ENCODE peak calls at places on chromosomes 5 and 9, in four cellular contexts. One of them, this sample, is unnamed.

GRCh38 chr9:37025381-37026084 is 8.5 kb downstream of the PAX5 start:
- DNase-seq in PC-3: no peak
- DNase-seq in neural progenitor cell: peak; percentile 57
- DNase-seq in PC-9: no peak
- DNase-seq in this sample: no peak

GRCh38 chr5:157912621-157913325 is 53.8 kb upstream of the CLINT1 start:
- DNase-seq in PC-3: peak; percentile 44
- DNase-seq in neural progenitor cell: peak; percentile 42
- DNase-seq in PC-9: peak; percentile 58
- DNase-seq in this sample: no peak

GRCh38 chr5:100900142-100900795 is 2.8 kb downstream of the ST8SIA4 start:
- DNase-seq in PC-3: peak; percentile 53
- DNase-seq in neural progenitor cell: peak; percentile 44
- DNase-seq in PC-9: peak; percentile 13
- DNase-seq in this sample: no peak

GRCh38 chr5:16225927-16226326 is 46.3 kb upstream of the MARCHF11 start:
- DNase-seq in PC-3: no peak
- DNase-seq in neural progenitor cell: no peak
- DNase-seq in PC-9: no peak
- DNase-seq in this sample: no peak

GRCh38 chr5:147017191-147017590 is 138.6 kb upstream of the PPP2R2B start:
- DNase-seq in PC-3: no peak
- DNase-seq in neural progenitor cell: no peak
- DNase-seq in PC-9: no peak
- DNase-seq in this sample: no peak

GRCh38 chr5:65721775-65722574 is at the start of the genes NLN and SGTB:
- DNase-seq in PC-3: peak; percentile 55
- DNase-seq in neural progenitor cell: peak; percentile 92
- DNase-seq in PC-9: peak; percentile 86
- DNase-seq in this sample: no peak

GRCh38 chr5:31680528-31680927 is 41.6 kb downstream of the PDZD2 start:
- DNase-seq in PC-3: no peak
- DNase-seq in neural progenitor cell: no peak
- DNase-seq in PC-9: no peak
- DNase-seq in this sample: no peak

GRCh38 chr5:154648706-154649105 is 106.5 kb upstream of the LARP1 start:
- DNase-seq in PC-3: no peak
- DNase-seq in neural progenitor cell: no peak
- DNase-seq in PC-9: no peak
- DNase-seq in this sample: no peak

GRCh38 chr9:133945977-133946753 is 46.0 kb downstream of the VAV2 start:
- DNase-seq in PC-3: no peak
- DNase-seq in neural progenitor cell: no peak
- DNase-seq in PC-9: no peak
- DNase-seq in this sample: no peak

GRCh38 chr9:22208846-22209585 is 199.9 kb upstream of the CDKN2B start:
- DNase-seq in PC-3: peak; percentile 8
- DNase-seq in neural progenitor cell: no peak
- DNase-seq in PC-9: no peak
- DNase-seq in this sample: no peak

GRCh38 chr9:3903906-3904305 is 378.1 kb upstream of the RFX3 start:
- DNase-seq in PC-3: no peak
- DNase-seq in neural progenitor cell: no peak
- DNase-seq in PC-9: no peak
- DNase-seq in this sample: no peak

GRCh38 chr9:108991479-108991878 is 21.8 kb downstream of the CTNNAL1 start:
- DNase-seq in PC-3: peak; percentile 31
- DNase-seq in neural progenitor cell: no peak
- DNase-seq in PC-9: no peak
- DNase-seq in this sample: no peak

GRCh38 chr5:40033411-40033810 is 608.6 kb upstream of the DAB2 start:
- DNase-seq in PC-3: no peak
- DNase-seq in neural progenitor cell: no peak
- DNase-seq in PC-9: no peak
- DNase-seq in this sample: no peak

GRCh38 chr5:55308254-55308836 is 556 bp downstream of the MTREX start:
- DNase-seq in PC-3: no peak
- DNase-seq in neural progenitor cell: no peak
- DNase-seq in PC-9: no peak
- DNase-seq in this sample: no peak

GRCh38 chr5:9173281-9174048 is 372.4 kb downstream of the SEMA5A start:
- DNase-seq in PC-3: peak; percentile 29
- DNase-seq in neural progenitor cell: no peak
- DNase-seq in PC-9: no peak
- DNase-seq in this sample: peak; percentile 67

GRCh38 chr9:131474711-131475110 is 28.0 kb upstream of the POMT1 start:
- DNase-seq in PC-3: no peak
- DNase-seq in neural progenitor cell: no peak
- DNase-seq in PC-9: no peak
- DNase-seq in this sample: no peak

GRCh38 chr5:10863763-10864383 is 102.8 kb upstream of the DAP start:
- DNase-seq in PC-3: peak; percentile 88
- DNase-seq in neural progenitor cell: peak; percentile 65
- DNase-seq in PC-9: peak; percentile 62
- DNase-seq in this sample: no peak

GRCh38 chr5:179805529-179806249 is 977 bp downstream of the MGAT4B start:
- DNase-seq in PC-3: no peak
- DNase-seq in neural progenitor cell: peak; percentile 61
- DNase-seq in PC-9: peak; percentile 41
- DNase-seq in this sample: no peak

GRCh38 chr9:114396558-114397218 is 8.9 kb upstream of the AKNA start:
- DNase-seq in PC-3: no peak
- DNase-seq in neural progenitor cell: peak; percentile 54
- DNase-seq in PC-9: no peak
- DNase-seq in this sample: no peak
- H3K4me2 ChIP-seq in PC-3: peak overlapping the region; percentile 95
- H3K4me2 ChIP-seq in neural progenitor cell: peak overlapping the region; percentile 80
- H3K4me2 ChIP-seq in PC-9: peak overlapping the region; percentile 78
- H3K4me2 ChIP-seq in this sample: no peak overlapping the region

GRCh38 chr9:118483677-118484076 is 779.5 kb downstream of the TLR4 start:
- DNase-seq in PC-3: no peak
- DNase-seq in neural progenitor cell: peak; percentile 4
- DNase-seq in PC-9: no peak
- DNase-seq in this sample: no peak
- H3K4me2 ChIP-seq in PC-3: no peak overlapping the region
- H3K4me2 ChIP-seq in neural progenitor cell: no peak overlapping the region
- H3K4me2 ChIP-seq in PC-9: no peak overlapping the region
- H3K4me2 ChIP-seq in this sample: no peak overlapping the region

DNA sequence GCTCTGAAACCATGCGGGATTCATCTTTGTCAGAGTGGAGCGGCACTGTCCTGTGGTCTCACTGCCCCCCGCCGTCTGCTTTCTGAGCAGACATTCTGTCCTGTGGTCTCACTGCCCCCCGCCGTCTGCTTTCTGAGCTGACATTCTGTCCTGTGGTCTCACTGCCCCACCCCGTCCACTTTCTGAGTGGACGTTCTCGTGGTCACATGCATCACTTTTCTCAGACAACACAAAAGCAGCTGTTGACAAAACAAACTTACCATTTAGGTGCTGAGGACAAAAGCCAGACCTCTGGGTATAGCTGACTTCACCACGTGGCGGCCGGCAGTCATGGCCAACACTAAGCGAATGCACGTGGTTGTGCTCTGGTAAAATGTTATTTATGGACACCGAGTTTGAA is 2.8 kb downstream of the LRRC14B start:
- DNase-seq in PC-3: no peak
- DNase-seq in neural progenitor cell: no peak
- DNase-seq in PC-9: no peak
- DNase-seq in this sample: no peak
- H3K4me2 ChIP-seq in PC-3: no peak overlapping the region
- H3K4me2 ChIP-seq in neural progenitor cell: no peak overlapping the region
- H3K4me2 ChIP-seq in PC-9: no peak overlapping the region
- H3K4me2 ChIP-seq in this sample: no peak overlapping the region

GRCh38 chr9:121204611-121205010 is 2.9 kb upstream of the RAB14 start:
- DNase-seq in PC-3: no peak
- DNase-seq in neural progenitor cell: no peak
- DNase-seq in PC-9: no peak
- DNase-seq in this sample: no peak

GRCh38 chr9:121201738-121202533 is at the start of gene RAB14:
- DNase-seq in PC-3: peak; percentile 95
- DNase-seq in neural progenitor cell: peak; percentile 99
- DNase-seq in PC-9: peak; percentile 100
- DNase-seq in this sample: peak; percentile 85

GRCh38 chr9:121201045-121201737 is 478 bp downstream of the RAB14 start:
- DNase-seq in PC-3: no peak
- DNase-seq in neural progenitor cell: peak; percentile 75
- DNase-seq in PC-9: peak; percentile 60
- DNase-seq in this sample: no peak

GRCh38 chr9:121206516-121207370 is 5.1 kb upstream of the RAB14 start:
- DNase-seq in PC-3: no peak
- DNase-seq in neural progenitor cell: no peak
- DNase-seq in PC-9: no peak
- DNase-seq in this sample: no peak

GRCh38 chr9:121204121-121204520 is 2.5 kb upstream of the RAB14 start:
- DNase-seq in PC-3: no peak
- DNase-seq in neural progenitor cell: no peak
- DNase-seq in PC-9: no peak
- DNase-seq in this sample: no peak
- H3K4me2 ChIP-seq in PC-3: no peak overlapping the region
- H3K4me2 ChIP-seq in neural progenitor cell: no peak overlapping the region
- H3K4me2 ChIP-seq in PC-9: no peak overlapping the region
- H3K4me2 ChIP-seq in this sample: no peak overlapping the region

DNA sequence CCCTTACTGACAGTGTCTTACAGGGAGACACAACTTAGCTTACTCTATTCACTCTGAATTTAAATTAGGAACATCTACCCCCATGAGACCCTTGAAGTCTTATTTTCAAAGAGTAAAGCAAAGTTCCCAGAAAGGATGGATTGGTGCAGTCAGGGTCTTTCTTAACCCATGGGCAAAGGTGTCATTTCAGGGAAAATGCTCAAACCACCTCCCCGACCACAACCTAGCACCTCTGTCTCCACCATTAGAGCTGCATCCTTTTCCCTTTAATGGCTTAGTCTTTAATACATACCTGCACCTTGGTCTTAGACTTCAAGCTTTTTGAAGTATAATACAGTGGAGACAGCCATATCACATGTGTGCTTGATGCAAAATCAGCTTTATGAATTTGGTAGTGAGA is 5.1 kb downstream of the LCP2 start:
- DNase-seq in PC-3: no peak
- DNase-seq in neural progenitor cell: no peak
- DNase-seq in PC-9: no peak
- DNase-seq in this sample: no peak
- H3K4me2 ChIP-seq in PC-3: no peak overlapping the region
- H3K4me2 ChIP-seq in neural progenitor cell: no peak overlapping the region
- H3K4me2 ChIP-seq in PC-9: no peak overlapping the region
- H3K4me2 ChIP-seq in this sample: no peak overlapping the region

DNA sequence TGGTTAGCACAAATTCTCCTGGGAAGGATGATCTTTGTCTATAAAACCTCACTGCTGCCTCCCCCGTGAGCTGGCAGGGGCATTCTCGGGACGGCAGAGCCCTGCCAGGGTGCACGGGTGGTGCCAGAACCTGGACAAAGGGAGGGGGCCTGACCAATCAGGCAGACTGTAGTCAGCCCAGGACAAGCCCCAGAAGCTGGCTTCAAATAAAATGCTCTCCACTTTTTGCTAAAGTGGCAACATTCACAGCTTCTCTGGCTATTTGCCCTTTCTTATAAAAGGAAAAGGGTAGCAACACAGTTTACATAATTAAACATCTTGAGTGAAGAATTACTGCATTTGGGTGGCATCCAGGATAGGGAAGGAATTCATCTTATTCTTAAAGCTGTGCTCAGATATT is 14.4 kb downstream of the IL9 start:
- DNase-seq in PC-3: no peak
- DNase-seq in neural progenitor cell: no peak
- DNase-seq in PC-9: no peak
- DNase-seq in this sample: no peak
- H3K4me2 ChIP-seq in PC-3: peak overlapping the region; percentile 39
- H3K4me2 ChIP-seq in neural progenitor cell: no peak overlapping the region
- H3K4me2 ChIP-seq in PC-9: peak overlapping the region; percentile 48
- H3K4me2 ChIP-seq in this sample: no peak overlapping the region

GRCh38 chr9:114157516-114158176 is 2.3 kb downstream of the COL27A1 start:
- DNase-seq in PC-3: no peak
- DNase-seq in neural progenitor cell: no peak
- DNase-seq in PC-9: no peak
- DNase-seq in this sample: no peak
- H3K4me2 ChIP-seq in PC-3: no peak overlapping the region
- H3K4me2 ChIP-seq in neural progenitor cell: no peak overlapping the region
- H3K4me2 ChIP-seq in PC-9: no peak overlapping the region
- H3K4me2 ChIP-seq in this sample: peak overlapping the region; percentile 93

GRCh38 chr5:72114629-72115028 is 7.4 kb downstream of the MAP1B start:
- DNase-seq in PC-3: no peak
- DNase-seq in neural progenitor cell: no peak
- DNase-seq in PC-9: no peak
- DNase-seq in this sample: no peak
- H3K4me2 ChIP-seq in PC-3: no peak overlapping the region
- H3K4me2 ChIP-seq in neural progenitor cell: no peak overlapping the region
- H3K4me2 ChIP-seq in PC-9: no peak overlapping the region
- H3K4me2 ChIP-seq in this sample: no peak overlapping the region

GRCh38 chr5:4196744-4197646 is 601.4 kb downstream of the IRX1 start:
- DNase-seq in PC-3: no peak
- DNase-seq in neural progenitor cell: peak; percentile 37
- DNase-seq in PC-9: no peak
- DNase-seq in this sample: no peak
- H3K4me2 ChIP-seq in PC-3: no peak overlapping the region
- H3K4me2 ChIP-seq in neural progenitor cell: peak overlapping the region; percentile 22
- H3K4me2 ChIP-seq in PC-9: no peak overlapping the region
- H3K4me2 ChIP-seq in this sample: no peak overlapping the region

GRCh38 chr5:60829490-60830266 is 14.4 kb downstream of the ELOVL7 start:
- DNase-seq in PC-3: no peak
- DNase-seq in neural progenitor cell: no peak
- DNase-seq in PC-9: no peak
- DNase-seq in this sample: no peak
- H3K4me2 ChIP-seq in PC-3: no peak overlapping the region
- H3K4me2 ChIP-seq in neural progenitor cell: no peak overlapping the region
- H3K4me2 ChIP-seq in PC-9: no peak overlapping the region
- H3K4me2 ChIP-seq in this sample: no peak overlapping the region

This sample was measured in keratinocyte.